ENCODE peak calls at places on chromosome X, in nine cellular contexts. One of them, this sample, is unnamed.

GRCh38 chrX:44507292-44507691 is 35.4 kb downstream of the FUNDC1 start:
- DNase-seq in cardiac fibroblast: no peak
- DNase-seq in astrocyte of the hippocampus: no peak
- DNase-seq in NCI-H2081: no peak
- DNase-seq in A673: no peak
- DNase-seq in NCI-H748 treated with DMSO at 0.1 percent for 48 hours: no peak
- DNase-seq in tibial artery: no peak
- DNase-seq in activated CD4-positive, alpha-beta T cell treated with anti-CD3 and anti-CD28 coated beads for 48 hours: peak; percentile 29
- DNase-seq in SW 1271: no peak
- DNase-seq in this sample: no peak

GRCh38 chrX:19560611-19561010 is 45.3 kb upstream of the MAP3K15 start:
- DNase-seq in activated CD4-positive, alpha-beta T cell treated with anti-CD3 and anti-CD28 coated beads for 48 hours: no peak
- DNase-seq in astrocyte of the hippocampus: no peak
- DNase-seq in cardiac fibroblast: no peak
- DNase-seq in tibial artery: no peak
- DNase-seq in NCI-H2081: no peak
- DNase-seq in NCI-H748 treated with DMSO at 0.1 percent for 48 hours: no peak
- DNase-seq in A673: no peak
- DNase-seq in SW 1271: no peak
- DNase-seq in this sample: no peak

GRCh38 chrX:131918839-131919238 is 104.3 kb upstream of the STK26 start:
- DNase-seq in NCI-H2081: no peak
- DNase-seq in astrocyte of the hippocampus: no peak
- DNase-seq in cardiac fibroblast: no peak
- DNase-seq in activated CD4-positive, alpha-beta T cell treated with anti-CD3 and anti-CD28 coated beads for 48 hours: no peak
- DNase-seq in A673: no peak
- DNase-seq in SW 1271: no peak
- DNase-seq in tibial artery: no peak
- DNase-seq in NCI-H748 treated with DMSO at 0.1 percent for 48 hours: no peak
- DNase-seq in this sample: no peak

GRCh38 chrX:84729809-84730208 is 227.6 kb upstream of the HDX start:
- DNase-seq in astrocyte of the hippocampus: peak; percentile 28
- DNase-seq in cardiac fibroblast: peak; percentile 42
- DNase-seq in activated CD4-positive, alpha-beta T cell treated with anti-CD3 and anti-CD28 coated beads for 48 hours: peak; percentile 2
- DNase-seq in SW 1271: no peak
- DNase-seq in NCI-H748 treated with DMSO at 0.1 percent for 48 hours: peak; percentile 32
- DNase-seq in tibial artery: peak; percentile 23
- DNase-seq in NCI-H2081: peak; percentile 61
- DNase-seq in A673: peak; percentile 42
- DNase-seq in this sample: peak; percentile 8

GRCh38 chrX:74408310-74408709 is 13.0 kb upstream of the SLC16A2 start:
- DNase-seq in activated CD4-positive, alpha-beta T cell treated with anti-CD3 and anti-CD28 coated beads for 48 hours: no peak
- DNase-seq in SW 1271: no peak
- DNase-seq in NCI-H2081: no peak
- DNase-seq in A673: no peak
- DNase-seq in astrocyte of the hippocampus: no peak
- DNase-seq in cardiac fibroblast: no peak
- DNase-seq in NCI-H748 treated with DMSO at 0.1 percent for 48 hours: no peak
- DNase-seq in tibial artery: no peak
- DNase-seq in this sample: no peak

GRCh38 chrX:70262952-70263567 is 3.1 kb upstream of the P2RY4 start:
- DNase-seq in A673: peak; percentile 43
- DNase-seq in activated CD4-positive, alpha-beta T cell treated with anti-CD3 and anti-CD28 coated beads for 48 hours: peak; percentile 62
- DNase-seq in astrocyte of the hippocampus: peak; percentile 61
- DNase-seq in tibial artery: peak; percentile 20
- DNase-seq in cardiac fibroblast: peak; percentile 43
- DNase-seq in NCI-H2081: peak; percentile 44
- DNase-seq in SW 1271: no peak
- DNase-seq in NCI-H748 treated with DMSO at 0.1 percent for 48 hours: peak; percentile 22
- DNase-seq in this sample: peak; percentile 56

GRCh38 chrX:2391869-2392606 is 108.7 kb downstream of the DHRSX start:
- DNase-seq in NCI-H2081: no peak
- DNase-seq in activated CD4-positive, alpha-beta T cell treated with anti-CD3 and anti-CD28 coated beads for 48 hours: no peak
- DNase-seq in SW 1271: no peak
- DNase-seq in astrocyte of the hippocampus: peak; percentile 97
- DNase-seq in NCI-H748 treated with DMSO at 0.1 percent for 48 hours: no peak
- DNase-seq in tibial artery: no peak
- DNase-seq in A673: peak; percentile 59
- DNase-seq in cardiac fibroblast: peak; percentile 84
- DNase-seq in this sample: no peak

GRCh38 chrX:68503830-68504229 is 5.0 kb downstream of the YIPF6 start:
- DNase-seq in activated CD4-positive, alpha-beta T cell treated with anti-CD3 and anti-CD28 coated beads for 48 hours: peak; percentile 26
- DNase-seq in NCI-H2081: no peak
- DNase-seq in cardiac fibroblast: no peak
- DNase-seq in NCI-H748 treated with DMSO at 0.1 percent for 48 hours: no peak
- DNase-seq in A673: no peak
- DNase-seq in astrocyte of the hippocampus: no peak
- DNase-seq in SW 1271: no peak
- DNase-seq in tibial artery: no peak
- DNase-seq in this sample: no peak

GRCh38 chrX:2677764-2678163 is 13.3 kb upstream of the CD99 start:
- DNase-seq in NCI-H748 treated with DMSO at 0.1 percent for 48 hours: no peak
- DNase-seq in NCI-H2081: no peak
- DNase-seq in tibial artery: peak; percentile 70
- DNase-seq in SW 1271: no peak
- DNase-seq in astrocyte of the hippocampus: peak; percentile 98
- DNase-seq in cardiac fibroblast: peak; percentile 98
- DNase-seq in A673: peak; percentile 64
- DNase-seq in activated CD4-positive, alpha-beta T cell treated with anti-CD3 and anti-CD28 coated beads for 48 hours: no peak
- DNase-seq in this sample: no peak

GRCh38 chrX:103063918-103064434 is at the start of gene BEX1:
- DNase-seq in tibial artery: no peak
- DNase-seq in A673: peak; percentile 75
- DNase-seq in NCI-H748 treated with DMSO at 0.1 percent for 48 hours: peak; percentile 76
- DNase-seq in astrocyte of the hippocampus: peak; percentile 73
- DNase-seq in cardiac fibroblast: peak; percentile 52
- DNase-seq in activated CD4-positive, alpha-beta T cell treated with anti-CD3 and anti-CD28 coated beads for 48 hours: peak; percentile 41
- DNase-seq in SW 1271: no peak
- DNase-seq in NCI-H2081: peak; percentile 92
- DNase-seq in this sample: peak; percentile 64

GRCh38 chrX:23118890-23119527 is 119.2 kb downstream of the DDX53 start:
- DNase-seq in NCI-H748 treated with DMSO at 0.1 percent for 48 hours: peak; percentile 76
- DNase-seq in SW 1271: no peak
- DNase-seq in activated CD4-positive, alpha-beta T cell treated with anti-CD3 and anti-CD28 coated beads for 48 hours: no peak
- DNase-seq in NCI-H2081: no peak
- DNase-seq in astrocyte of the hippocampus: peak; percentile 53
- DNase-seq in cardiac fibroblast: no peak
- DNase-seq in tibial artery: no peak
- DNase-seq in A673: no peak
- DNase-seq in this sample: no peak

GRCh38 chrX:118520206-118520857 is 24.7 kb downstream of the DOCK11 start:
- DNase-seq in NCI-H748 treated with DMSO at 0.1 percent for 48 hours: no peak
- DNase-seq in A673: no peak
- DNase-seq in tibial artery: no peak
- DNase-seq in astrocyte of the hippocampus: no peak
- DNase-seq in NCI-H2081: no peak
- DNase-seq in activated CD4-positive, alpha-beta T cell treated with anti-CD3 and anti-CD28 coated beads for 48 hours: no peak
- DNase-seq in SW 1271: no peak
- DNase-seq in cardiac fibroblast: peak; percentile 73
- DNase-seq in this sample: no peak

GRCh38 chrX:107659768-107660167 is 31.5 kb downstream of the PRPS1 start:
- DNase-seq in tibial artery: peak; percentile 25
- DNase-seq in SW 1271: no peak
- DNase-seq in A673: peak; percentile 62
- DNase-seq in NCI-H748 treated with DMSO at 0.1 percent for 48 hours: peak; percentile 16
- DNase-seq in NCI-H2081: peak; percentile 25
- DNase-seq in activated CD4-positive, alpha-beta T cell treated with anti-CD3 and anti-CD28 coated beads for 48 hours: no peak
- DNase-seq in cardiac fibroblast: peak; percentile 76
- DNase-seq in astrocyte of the hippocampus: peak; percentile 68
- DNase-seq in this sample: no peak

GRCh38 chrX:69501433-69501832 is 2.7 kb upstream of the NALF2 start:
- DNase-seq in A673: peak; percentile 52
- DNase-seq in NCI-H2081: no peak
- DNase-seq in NCI-H748 treated with DMSO at 0.1 percent for 48 hours: no peak
- DNase-seq in cardiac fibroblast: no peak
- DNase-seq in SW 1271: no peak
- DNase-seq in tibial artery: no peak
- DNase-seq in astrocyte of the hippocampus: no peak
- DNase-seq in activated CD4-positive, alpha-beta T cell treated with anti-CD3 and anti-CD28 coated beads for 48 hours: no peak
- DNase-seq in this sample: peak; percentile 45

GRCh38 chrX:92247076-92247475 is 467.9 kb downstream of the PCDH11X start:
- DNase-seq in NCI-H2081: no peak
- DNase-seq in astrocyte of the hippocampus: peak; percentile 30
- DNase-seq in SW 1271: no peak
- DNase-seq in activated CD4-positive, alpha-beta T cell treated with anti-CD3 and anti-CD28 coated beads for 48 hours: no peak
- DNase-seq in NCI-H748 treated with DMSO at 0.1 percent for 48 hours: no peak
- DNase-seq in cardiac fibroblast: no peak
- DNase-seq in tibial artery: no peak
- DNase-seq in A673: no peak
- DNase-seq in this sample: no peak

GRCh38 chrX:12970691-12971202 is 4.2 kb upstream of the TMSB4X start:
- DNase-seq in NCI-H2081: no peak
- DNase-seq in cardiac fibroblast: peak; percentile 81
- DNase-seq in astrocyte of the hippocampus: peak; percentile 66
- DNase-seq in NCI-H748 treated with DMSO at 0.1 percent for 48 hours: peak; percentile 16
- DNase-seq in A673: peak; percentile 73
- DNase-seq in activated CD4-positive, alpha-beta T cell treated with anti-CD3 and anti-CD28 coated beads for 48 hours: peak; percentile 51
- DNase-seq in SW 1271: no peak
- DNase-seq in tibial artery: peak; percentile 29
- DNase-seq in this sample: no peak

GRCh38 chrX:276588-277171 is 4.5 kb upstream of the PLCXD1 start:
- DNase-seq in NCI-H748 treated with DMSO at 0.1 percent for 48 hours: no peak
- DNase-seq in A673: no peak
- DNase-seq in activated CD4-positive, alpha-beta T cell treated with anti-CD3 and anti-CD28 coated beads for 48 hours: peak; percentile 55
- DNase-seq in SW 1271: no peak
- DNase-seq in NCI-H2081: no peak
- DNase-seq in cardiac fibroblast: peak; percentile 39
- DNase-seq in astrocyte of the hippocampus: peak; percentile 41
- DNase-seq in tibial artery: peak; percentile 22
- DNase-seq in this sample: peak; percentile 26

GRCh38 chrX:30821116-30821515 is 67.9 kb downstream of the TAB3 start:
- DNase-seq in activated CD4-positive, alpha-beta T cell treated with anti-CD3 and anti-CD28 coated beads for 48 hours: no peak
- DNase-seq in NCI-H2081: no peak
- DNase-seq in cardiac fibroblast: no peak
- DNase-seq in SW 1271: no peak
- DNase-seq in tibial artery: no peak
- DNase-seq in NCI-H748 treated with DMSO at 0.1 percent for 48 hours: no peak
- DNase-seq in astrocyte of the hippocampus: no peak
- DNase-seq in A673: no peak
- DNase-seq in this sample: no peak

GRCh38 chrX:65688403-65688881 is 21.0 kb downstream of the MSN start:
- DNase-seq in NCI-H748 treated with DMSO at 0.1 percent for 48 hours: no peak
- DNase-seq in NCI-H2081: no peak
- DNase-seq in activated CD4-positive, alpha-beta T cell treated with anti-CD3 and anti-CD28 coated beads for 48 hours: no peak
- DNase-seq in SW 1271: no peak
- DNase-seq in cardiac fibroblast: peak; percentile 51
- DNase-seq in A673: no peak
- DNase-seq in astrocyte of the hippocampus: no peak
- DNase-seq in tibial artery: no peak
- DNase-seq in this sample: no peak

GRCh38 chrX:54181196-54181953 is 1.7 kb downstream of the FAM120C start:
- DNase-seq in NCI-H748 treated with DMSO at 0.1 percent for 48 hours: no peak
- DNase-seq in NCI-H2081: no peak
- DNase-seq in astrocyte of the hippocampus: peak; percentile 67
- DNase-seq in A673: peak; percentile 5
- DNase-seq in activated CD4-positive, alpha-beta T cell treated with anti-CD3 and anti-CD28 coated beads for 48 hours: no peak
- DNase-seq in cardiac fibroblast: peak; percentile 54
- DNase-seq in SW 1271: no peak
- DNase-seq in tibial artery: no peak
- DNase-seq in this sample: no peak

GRCh38 chrX:75229774-75230173 is 44.1 kb upstream of the UPRT start:
- DNase-seq in NCI-H748 treated with DMSO at 0.1 percent for 48 hours: no peak
- DNase-seq in NCI-H2081: no peak
- DNase-seq in A673: no peak
- DNase-seq in SW 1271: no peak
- DNase-seq in tibial artery: no peak
- DNase-seq in activated CD4-positive, alpha-beta T cell treated with anti-CD3 and anti-CD28 coated beads for 48 hours: peak; percentile 7
- DNase-seq in cardiac fibroblast: no peak
- DNase-seq in astrocyte of the hippocampus: no peak
- DNase-seq in this sample: no peak

GRCh38 chrX:141945415-141945814 is 41.7 kb downstream of the MAGEC1 start:
- DNase-seq in activated CD4-positive, alpha-beta T cell treated with anti-CD3 and anti-CD28 coated beads for 48 hours: no peak
- DNase-seq in SW 1271: no peak
- DNase-seq in NCI-H748 treated with DMSO at 0.1 percent for 48 hours: no peak
- DNase-seq in cardiac fibroblast: no peak
- DNase-seq in tibial artery: no peak
- DNase-seq in A673: no peak
- DNase-seq in NCI-H2081: no peak
- DNase-seq in astrocyte of the hippocampus: no peak
- DNase-seq in this sample: no peak

GRCh38 chrX:120485562-120486520 is 16.7 kb upstream of the LAMP2 start:
- DNase-seq in NCI-H2081: peak; percentile 74
- DNase-seq in NCI-H748 treated with DMSO at 0.1 percent for 48 hours: peak; percentile 90
- DNase-seq in tibial artery: peak; percentile 71
- DNase-seq in activated CD4-positive, alpha-beta T cell treated with anti-CD3 and anti-CD28 coated beads for 48 hours: peak; percentile 63
- DNase-seq in cardiac fibroblast: peak; percentile 89
- DNase-seq in astrocyte of the hippocampus: peak; percentile 88
- DNase-seq in A673: peak; percentile 86
- DNase-seq in SW 1271: peak; percentile 23
- DNase-seq in this sample: peak; percentile 38

GRCh38 chrX:44447214-44447613 is 95.4 kb downstream of the FUNDC1 start:
- DNase-seq in activated CD4-positive, alpha-beta T cell treated with anti-CD3 and anti-CD28 coated beads for 48 hours: no peak
- DNase-seq in astrocyte of the hippocampus: no peak
- DNase-seq in cardiac fibroblast: no peak
- DNase-seq in NCI-H748 treated with DMSO at 0.1 percent for 48 hours: no peak
- DNase-seq in SW 1271: no peak
- DNase-seq in NCI-H2081: no peak
- DNase-seq in A673: no peak
- DNase-seq in tibial artery: no peak
- DNase-seq in this sample: no peak

GRCh38 chrX:151370906-151371305 is 26.1 kb upstream of the VMA21 start:
- DNase-seq in cardiac fibroblast: no peak
- DNase-seq in NCI-H748 treated with DMSO at 0.1 percent for 48 hours: no peak
- DNase-seq in astrocyte of the hippocampus: peak; percentile 20
- DNase-seq in NCI-H2081: no peak
- DNase-seq in tibial artery: no peak
- DNase-seq in activated CD4-positive, alpha-beta T cell treated with anti-CD3 and anti-CD28 coated beads for 48 hours: peak; percentile 31
- DNase-seq in SW 1271: no peak
- DNase-seq in A673: no peak
- DNase-seq in this sample: peak; percentile 56

GRCh38 chrX:82591421-82591820 is 916.7 kb upstream of the POU3F4 start:
- DNase-seq in astrocyte of the hippocampus: no peak
- DNase-seq in NCI-H2081: no peak
- DNase-seq in SW 1271: no peak
- DNase-seq in tibial artery: no peak
- DNase-seq in A673: no peak
- DNase-seq in cardiac fibroblast: no peak
- DNase-seq in NCI-H748 treated with DMSO at 0.1 percent for 48 hours: no peak
- DNase-seq in activated CD4-positive, alpha-beta T cell treated with anti-CD3 and anti-CD28 coated beads for 48 hours: no peak
- DNase-seq in this sample: no peak

GRCh38 chrX:20530319-20530979 is 263.7 kb upstream of the RPS6KA3 start:
- DNase-seq in SW 1271: no peak
- DNase-seq in activated CD4-positive, alpha-beta T cell treated with anti-CD3 and anti-CD28 coated beads for 48 hours: peak; percentile 61
- DNase-seq in A673: peak; percentile 72
- DNase-seq in astrocyte of the hippocampus: peak; percentile 79
- DNase-seq in tibial artery: peak; percentile 44
- DNase-seq in cardiac fibroblast: peak; percentile 65
- DNase-seq in NCI-H748 treated with DMSO at 0.1 percent for 48 hours: peak; percentile 43
- DNase-seq in NCI-H2081: peak; percentile 63
- DNase-seq in this sample: peak; percentile 77

GRCh38 chrX:20513185-20513584 is 246.5 kb upstream of the RPS6KA3 start:
- DNase-seq in cardiac fibroblast: no peak
- DNase-seq in NCI-H2081: no peak
- DNase-seq in SW 1271: no peak
- DNase-seq in astrocyte of the hippocampus: no peak
- DNase-seq in A673: peak; percentile 11
- DNase-seq in tibial artery: no peak
- DNase-seq in activated CD4-positive, alpha-beta T cell treated with anti-CD3 and anti-CD28 coated beads for 48 hours: no peak
- DNase-seq in NCI-H748 treated with DMSO at 0.1 percent for 48 hours: no peak
- DNase-seq in this sample: no peak

GRCh38 chrX:135625995-135626394 is 87.4 kb upstream of the CT45A1 start:
- DNase-seq in cardiac fibroblast: peak; percentile 24
- DNase-seq in SW 1271: no peak
- DNase-seq in tibial artery: no peak
- DNase-seq in activated CD4-positive, alpha-beta T cell treated with anti-CD3 and anti-CD28 coated beads for 48 hours: no peak
- DNase-seq in A673: peak; percentile 23
- DNase-seq in astrocyte of the hippocampus: peak; percentile 12
- DNase-seq in NCI-H748 treated with DMSO at 0.1 percent for 48 hours: no peak
- DNase-seq in NCI-H2081: no peak
- DNase-seq in this sample: no peak

GRCh38 chrX:39439910-39440733 is 638.9 kb downstream of the MID1IP1 start:
- DNase-seq in SW 1271: no peak
- DNase-seq in NCI-H2081: no peak
- DNase-seq in astrocyte of the hippocampus: peak; percentile 42
- DNase-seq in activated CD4-positive, alpha-beta T cell treated with anti-CD3 and anti-CD28 coated beads for 48 hours: peak; percentile 17
- DNase-seq in NCI-H748 treated with DMSO at 0.1 percent for 48 hours: no peak
- DNase-seq in tibial artery: no peak
- DNase-seq in cardiac fibroblast: no peak
- DNase-seq in A673: no peak
- DNase-seq in this sample: no peak